ENCODE peak calls at places on chromosomes 7 and 10, in four cellular contexts. X is activated CD4-positive, alpha-beta T cell treated with anti-CD3 and anti-CD28 coated beads for 1 hour; Y is stimulated activated CD4-positive, alpha-beta T cell treated with anti-CD3 and anti-CD28 coated beads, Interleukin-4, amount 100 ng/mL, for 24 hours; T is fibroblast of the conjunctiva. Z is an unnamed sample.

GRCh38 chr7:30983042-30983913 is 19.5 kb downstream of the GHRHR start:
- DNase-seq in X (peak), Y (peak), T (peak), Z (peak)

GRCh38 chr10:23293145-23293724 is 51.4 kb downstream of the C10orf67 start:
- DNase-seq in X (no peak), Y (peak), T (peak), Z (no peak)

GRCh38 chr7:45697576-45698136 is 123.5 kb downstream of the ADCY1 start:
- DNase-seq in X (no peak), Y (no peak), T (no peak), Z (no peak)

GRCh38 chr10:51063659-51064535 is 10.4 kb upstream of the PRKG1 start:
- DNase-seq in X (no peak), Y (no peak), T (peak), Z (no peak)

GRCh38 chr7:69508736-69509135 is 89.5 kb upstream of the AUTS2 start:
- DNase-seq in X (no peak), Y (no peak), T (no peak), Z (no peak)

GRCh38 chr10:26969145-26969926 is 108.6 kb upstream of the ABI1 start:
- DNase-seq in X (no peak), Y (no peak), T (no peak), Z (no peak)

GRCh38 chr7:100444311-100445278 is 8.3 kb upstream of the PPP1R35 start:
- DNase-seq in X (no peak), Y (no peak), T (no peak), Z (no peak)

GRCh38 chr7:150941351-150941982 is 36.7 kb downstream of the KCNH2 start:
- DNase-seq in X (no peak), Y (no peak), T (no peak), Z (no peak)

GRCh38 chr10:67306588-67307205 is 380.9 kb downstream of the LRRTM3 start:
- DNase-seq in X (no peak), Y (no peak), T (no peak), Z (no peak)

GRCh38 chr10:103847909-103848468 is 7.4 kb downstream of the SH3PXD2A start:
- DNase-seq in X (no peak), Y (peak), T (no peak), Z (no peak)

GRCh38 chr10:11539191-11539868 is 72.1 kb downstream of the USP6NL start:
- DNase-seq in X (no peak), Y (no peak), T (peak), Z (no peak)

GRCh38 chr7:138980575-138981285 is 459 bp downstream of the KIAA1549 start:
- DNase-seq in X (no peak), Y (no peak), T (no peak), Z (no peak)

GRCh38 chr10:1785835-1786234 is 48.5 kb upstream of the ADARB2 start:
- DNase-seq in X (no peak), Y (no peak), T (no peak), Z (no peak)

GRCh38 chr10:73163096-73163495 is 4.7 kb downstream of the ECD start:
- DNase-seq in X (no peak), Y (no peak), T (peak), Z (no peak)

GRCh38 chr7:50656141-50656895 is 91.1 kb upstream of the DDC start:
- DNase-seq in X (no peak), Y (no peak), T (no peak), Z (no peak)

GRCh38 chr7:71987200-71987767 is 424.9 kb downstream of the CALN1 start:
- DNase-seq in X (no peak), Y (no peak), T (no peak), Z (no peak)

GRCh38 chr10:72016608-72017310 is 52.6 kb downstream of the CHST3 start:
- DNase-seq in X (no peak), Y (no peak), T (no peak), Z (no peak)

GRCh38 chr7:129359176-129359575 is 75.1 kb upstream of the STRIP2 start:
- DNase-seq in X (no peak), Y (no peak), T (no peak), Z (no peak)

GRCh38 chr10:91271886-91272285 is 51.4 kb downstream of the PCGF5 start:
- DNase-seq in X (no peak), Y (no peak), T (no peak), Z (no peak)

GRCh38 chr7:84372155-84372621 is 177.6 kb upstream of the SEMA3A start:
- DNase-seq in X (no peak), Y (no peak), T (peak), Z (peak)

GRCh38 chr7:79055722-79056415 is 397.6 kb downstream of the MAGI2 start:
- DNase-seq in X (no peak), Y (no peak), T (no peak), Z (no peak)

GRCh38 chr10:6615971-6616370 is 35.9 kb upstream of the PRKCQ start:
- DNase-seq in X (no peak), Y (no peak), T (no peak), Z (no peak)

GRCh38 chr10:101123815-101124617 is 7.1 kb upstream of the TLX1 start:
- DNase-seq in X (no peak), Y (no peak), T (no peak), Z (no peak)

GRCh38 chr7:80879849-80880248 is 39.0 kb downstream of the SEMA3C start:
- DNase-seq in X (no peak), Y (no peak), T (no peak), Z (no peak)

GRCh38 chr7:103065666-103066065 is 8.9 kb downstream of the FBXL13 start:
- DNase-seq in X (peak), Y (peak), T (no peak), Z (no peak)

GRCh38 chr10:123019264-123019663 is 10.5 kb downstream of the ACADSB start:
- DNase-seq in X (no peak), Y (no peak), T (no peak), Z (no peak)

GRCh38 chr7:117715784-117716445 is 157.3 kb downstream of the CTTNBP2 start:
- DNase-seq in X (no peak), Y (no peak), T (peak), Z (peak)

GRCh38 chr10:5252177-5253037 is 55.8 kb downstream of the AKR1C4 start:
- DNase-seq in X (no peak), Y (no peak), T (no peak), Z (no peak)

GRCh38 chr10:60384708-60385398 is 4.8 kb downstream of the ANK3 start:
- DNase-seq in X (no peak), Y (no peak), T (peak), Z (peak)

GRCh38 chr10:118723467-118723866 is 31.3 kb downstream of the CACUL1 start:
- DNase-seq in X (no peak), Y (no peak), T (peak), Z (no peak)